ENCODE peak calls at places on chromosomes 5 and 9, in four cellular contexts. K is anterior cingulate cortex; E is activated CD4-positive, alpha-beta T cell treated with anti-CD3 and anti-CD28 coated beads for 48 hours; G is H54. Y is an unnamed sample.

GRCh38 chr5:6825678-6826244 is 112.5 kb downstream of the TENT4A start:
- DNase-seq in G (no peak), E (no peak), K (no peak), Y (no peak)

GRCh38 chr5:10875201-10875768 is 114.3 kb upstream of the DAP start:
- DNase-seq in G (peak), K (no peak), E (no peak), Y (peak)

GRCh38 chr9:126049896-126050604 is 276.6 kb upstream of the MVB12B start:
- DNase-seq in G (no peak), K (no peak), E (no peak), Y (no peak)

GRCh38 chr5:1447772-1448361 is 2.6 kb upstream of the SLC6A3 start:
- DNase-seq in G (no peak), E (no peak), K (no peak), Y (no peak)

GRCh38 chr9:38620483-38621433 is at the start of gene ANKRD18A:
- DNase-seq in K (peak), G (no peak), E (peak), Y (peak)

GRCh38 chr9:116951588-116952433 is 264.7 kb downstream of the TRIM32 start:
- DNase-seq in G (peak), K (no peak), E (no peak), Y (peak)

GRCh38 chr9:33354651-33355211 is 47.6 kb downstream of the AQP7 start:
- DNase-seq in K (no peak), E (no peak), G (no peak), Y (peak)

GRCh38 chr9:88782931-88783451 is 208.3 kb upstream of the S1PR3 start:
- DNase-seq in K (no peak), G (no peak), E (no peak), Y (peak)

GRCh38 chr5:142317673-142318261 is 7.1 kb downstream of the SPRY4 start:
- DNase-seq in K (no peak), G (no peak), E (no peak), Y (no peak)